ENCODE peak calls at places on chromosomes 1 and 21, in eight cellular contexts. M is brain microvascular endothelial cell, H is Panc1, W is IMR-90, A is heart left ventricle, L is substantia nigra, U is small intestine, K is fibroblast of lung. B is an unnamed sample.

GRCh38 chr1:149997585-149998262 is 12.8 kb downstream of the OTUD7B start:
- DNase-seq in M (no peak), H (no peak), W (no peak), A (no peak), L (no peak), U (no peak), K (no peak), B (no peak)

GRCh38 chr1:163562355-163562754 is 240.6 kb downstream of the NUF2 start:
- DNase-seq in M (no peak), H (no peak), W (no peak), A (no peak), L (no peak), U (no peak), K (no peak), B (no peak)

GRCh38 chr1:30321216-30321910 is 402.0 kb downstream of the MATN1 start:
- DNase-seq in M (no peak), H (no peak), W (no peak), A (no peak), L (no peak), U (no peak), K (no peak), B (no peak)

GRCh38 chr1:50620680-50621329 is 197.6 kb upstream of the DMRTA2 start:
- DNase-seq in M (no peak), H (no peak), W (peak; percentile 40), A (no peak), L (no peak), U (peak; percentile 20), K (peak; percentile 56), B (no peak)

GRCh38 chr1:43358121-43358745 is 548 bp upstream of the CDC20 start:
- DNase-seq in M (no peak), H (no peak), W (peak; percentile 37), A (no peak), L (no peak), U (peak; percentile 79), K (peak; percentile 52), B (no peak)

GRCh38 chr1:38285807-38286530 is 239.4 kb upstream of the POU3F1 start:
- DNase-seq in M (no peak), H (no peak), W (no peak), A (no peak), L (no peak), U (no peak), K (no peak), B (no peak)

GRCh38 chr1:229940689-229941088 is 126.3 kb upstream of the GALNT2 start:
- DNase-seq in M (peak; percentile 45), H (no peak), W (peak; percentile 6), A (no peak), L (no peak), U (no peak), K (peak; percentile 74), B (no peak)

GRCh38 chr21:46193829-46194373 is 9.6 kb upstream of the SPATC1L start:
- DNase-seq in M (no peak), H (no peak), W (no peak), A (no peak), L (no peak), U (no peak), K (no peak), B (no peak)

GRCh38 chr1:32981003-32981909 is 16.6 kb upstream of the RNF19B start:
- DNase-seq in M (peak; percentile 80), H (peak; percentile 89), W (peak; percentile 94), A (peak; percentile 66), L (no peak), U (peak; percentile 93), K (peak; percentile 94), B (peak; percentile 50)

GRCh38 chr1:244370060-244370637 is 81.6 kb downstream of the ADSS2 start:
- DNase-seq in M (no peak), H (no peak), W (no peak), A (no peak), L (no peak), U (no peak), K (no peak), B (no peak)

GRCh38 chr1:61090546-61090945 is 8.2 kb downstream of the NFIA start:
- DNase-seq in M (no peak), H (no peak), W (no peak), A (no peak), L (no peak), U (no peak), K (no peak), B (no peak)

GRCh38 chr1:86976664-86977063 is 62.2 kb downstream of the HS2ST1 start:
- DNase-seq in M (no peak), H (no peak), W (no peak), A (no peak), L (no peak), U (no peak), K (no peak), B (no peak)

GRCh38 chr1:223747838-223748335 is 35.5 kb downstream of the CAPN2 start:
- DNase-seq in M (no peak), H (no peak), W (peak; percentile 50), A (no peak), L (peak; percentile 8), U (peak; percentile 50), K (peak; percentile 34), B (no peak)

GRCh38 chr1:223745731-223746130 is 33.4 kb downstream of the CAPN2 start:
- DNase-seq in M (no peak), H (no peak), W (peak; percentile 66), A (no peak), L (no peak), U (no peak), K (peak; percentile 79), B (no peak)

GRCh38 chr1:223748773-223749733 is 36.7 kb downstream of the CAPN2 start:
- DNase-seq in M (no peak), H (no peak), W (peak; percentile 45), A (peak; percentile 67), L (peak; percentile 58), U (peak; percentile 64), K (peak; percentile 46), B (no peak)

GRCh38 chr1:223750730-223751572 is 38.6 kb downstream of the CAPN2 start:
- DNase-seq in M (no peak), H (no peak), W (no peak), A (no peak), L (no peak), U (peak; percentile 11), K (no peak), B (no peak)

GRCh38 chr1:223748405-223748772 is 36.0 kb downstream of the CAPN2 start:
- DNase-seq in M (no peak), H (no peak), W (peak; percentile 86), A (no peak), L (no peak), U (peak; percentile 21), K (peak; percentile 62), B (no peak)
- H3K27ac ChIP-seq in M (peak overlapping the region; percentile 33), H (peak overlapping the region; percentile 32), W (peak overlapping the region; percentile 77), A (peak overlapping the region; percentile 71), L (peak overlapping the region; percentile 68), U (no peak overlapping the region), K (peak overlapping the region; percentile 50), B (peak overlapping the region; percentile 58)

GRCh38 chr21:28635541-28635940 is 357.1 kb downstream of the LTN1 start:
- DNase-seq in M (no peak), H (no peak), W (no peak), A (no peak), L (no peak), U (no peak), K (no peak), B (no peak)

GRCh38 chr21:28636988-28637691 is 355.5 kb downstream of the LTN1 start:
- DNase-seq in M (peak; percentile 93), H (peak; percentile 10), W (peak; percentile 94), A (no peak), L (no peak), U (no peak), K (peak; percentile 98), B (peak; percentile 65)

GRCh38 chr21:28633803-28634572 is 358.7 kb downstream of the LTN1 start:
- DNase-seq in M (peak; percentile 90), H (no peak), W (peak; percentile 95), A (peak; percentile 82), L (no peak), U (no peak), K (peak; percentile 93), B (no peak)

GRCh38 chr21:28627691-28628090 is 365.0 kb downstream of the LTN1 start:
- DNase-seq in M (no peak), H (no peak), W (no peak), A (no peak), L (no peak), U (no peak), K (no peak), B (no peak)

DNA sequence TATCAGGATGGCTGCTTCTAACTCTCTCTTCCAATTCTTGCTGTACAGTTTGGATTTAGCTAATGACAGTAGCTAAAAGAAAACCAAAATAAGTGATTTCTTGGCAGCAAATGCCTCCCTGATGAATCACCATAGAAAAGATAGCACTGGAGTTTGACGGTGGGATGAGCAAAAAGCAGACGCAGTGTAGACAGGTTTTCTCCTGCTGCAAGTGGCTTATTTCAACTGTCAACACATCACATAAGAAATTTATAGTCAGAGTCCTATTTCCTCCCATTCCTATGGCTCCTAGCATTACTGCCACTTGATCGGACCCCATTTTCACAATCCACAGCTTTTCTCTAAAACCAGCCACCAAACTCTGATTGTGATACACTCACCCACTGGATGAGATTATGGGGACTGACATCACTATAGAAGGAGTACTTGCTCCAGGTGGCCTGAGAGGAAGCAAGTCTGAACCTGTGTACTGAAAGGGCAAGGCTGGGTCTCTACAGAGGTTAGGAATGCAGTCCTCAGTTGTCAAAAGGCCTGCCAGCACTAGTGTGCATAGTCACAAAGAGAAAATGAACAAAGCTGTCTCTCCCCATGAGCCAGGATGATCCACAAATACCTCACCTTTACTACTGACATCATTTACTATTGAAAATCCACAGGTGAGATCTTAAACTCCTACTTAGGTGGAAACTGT is 359.8 kb downstream of the LTN1 start:
- DNase-seq in M (peak; percentile 83), H (no peak), W (peak; percentile 83), A (no peak), L (no peak), U (no peak), K (peak; percentile 75), B (no peak)
- H3K27ac ChIP-seq in M (peak overlapping the region; percentile 77), H (no peak overlapping the region), W (peak overlapping the region; percentile 62), A (peak overlapping the region; percentile 70), L (no peak overlapping the region), U (no peak overlapping the region), K (peak overlapping the region; percentile 90), B (peak overlapping the region; percentile 68)

GRCh38 chr1:116498789-116499628 is 71.8 kb downstream of the CD58 start:
- DNase-seq in M (peak; percentile 66), H (no peak), W (peak; percentile 61), A (peak; percentile 52), L (peak; percentile 46), U (peak; percentile 85), K (peak; percentile 51), B (no peak)

GRCh38 chr1:116496380-116496779 is 74.4 kb downstream of the CD58 start:
- DNase-seq in M (no peak), H (no peak), W (peak; percentile 27), A (peak; percentile 69), L (no peak), U (no peak), K (no peak), B (no peak)

GRCh38 chr1:116495534-116495933 is 75.3 kb downstream of the CD58 start:
- DNase-seq in M (no peak), H (no peak), W (no peak), A (peak; percentile 55), L (no peak), U (peak; percentile 49), K (peak; percentile 57), B (no peak)

GRCh38 chr1:116496898-116497297 is 73.9 kb downstream of the CD58 start:
- DNase-seq in M (no peak), H (no peak), W (no peak), A (no peak), L (no peak), U (no peak), K (no peak), B (no peak)

GRCh38 chr1:116497660-116498059 is 73.2 kb downstream of the CD58 start:
- DNase-seq in M (peak; percentile 75), H (no peak), W (peak; percentile 67), A (no peak), L (no peak), U (no peak), K (peak; percentile 88), B (no peak)
- H3K27ac ChIP-seq in M (peak overlapping the region; percentile 52), H (no peak overlapping the region), W (no peak overlapping the region), A (no peak overlapping the region), L (no peak overlapping the region), U (no peak overlapping the region), K (no peak overlapping the region), B (no peak overlapping the region)

GRCh38 chr1:44817771-44818495 is 9.6 kb downstream of the BTBD19 start:
- DNase-seq in M (no peak), H (no peak), W (no peak), A (peak; percentile 16), L (no peak), U (no peak), K (no peak), B (no peak)
- H3K27ac ChIP-seq in M (no peak overlapping the region), H (no peak overlapping the region), W (no peak overlapping the region), A (peak overlapping the region; percentile 90), L (no peak overlapping the region), U (no peak overlapping the region), K (no peak overlapping the region), B (no peak overlapping the region)